ENCODE peak calls at places on chromosomes 5 and 9, in four cellular contexts. V, S, P and W are unnamed samples.

GRCh38 chr9:133916159-133916541 is 76.0 kb downstream of the VAV2 start:
- DNase-seq in S (no peak), P (no peak), V (peak), W (no peak)

GRCh38 chr9:20838218-20838617 is 154.2 kb downstream of the FOCAD start:
- DNase-seq in S (no peak), P (peak), V (no peak), W (peak)

GRCh38 chr5:157558089-157558595 is 17.4 kb downstream of the ADAM19 start:
- DNase-seq in S (no peak), P (peak), V (no peak), W (peak)

GRCh38 chr5:124847907-124848306 is 101.5 kb upstream of the ZNF608 start:
- DNase-seq in P (no peak), V (no peak), S (no peak), W (no peak)

GRCh38 chr9:37784291-37784639 is 599 bp downstream of the EXOSC3 start:
- DNase-seq in P (peak), V (no peak), S (no peak), W (peak)

GRCh38 chr9:131747352-131747751 is 7.5 kb upstream of the RAPGEF1 start:
- DNase-seq in S (no peak), P (peak), V (no peak), W (peak)

GRCh38 chr5:63125862-63126261 is 547.2 kb downstream of the LRRC70 start:
- DNase-seq in V (no peak), P (peak), S (no peak), W (peak)

GRCh38 chr5:179802950-179803562 is 3.6 kb downstream of the MGAT4B start:
- DNase-seq in V (no peak), P (no peak), S (no peak), W (no peak)

GRCh38 chr5:111530298-111530740 is 18.0 kb upstream of the STARD4 start:
- DNase-seq in S (peak), V (no peak), P (no peak), W (peak)

GRCh38 chr9:26244661-26245060 is 566.4 kb upstream of the TUSC1 start:
- DNase-seq in P (no peak), V (no peak), S (no peak), W (no peak)

GRCh38 chr5:852431-853401 is 1.9 kb upstream of the ZDHHC11 start:
- DNase-seq in P (no peak), V (no peak), S (no peak), W (no peak)

GRCh38 chr9:125631391-125632085 is 75.5 kb downstream of the MAPKAP1 start:
- DNase-seq in V (no peak), P (peak), S (peak), W (peak)

GRCh38 chr5:38845555-38846378 is at the start of gene OSMR:
- DNase-seq in V (peak), S (peak), P (peak), W (peak)

GRCh38 chr5:140251527-140251973 is 51.4 kb downstream of the PFDN1 start:
- DNase-seq in S (no peak), P (peak), V (no peak), W (peak)

GRCh38 chr9:72509053-72509452 is 12.4 kb upstream of the TMC1 start:
- DNase-seq in V (no peak), P (peak), S (no peak), W (peak)

GRCh38 chr5:126855266-126855665 is 78.3 kb downstream of the LMNB1 start:
- DNase-seq in S (no peak), P (no peak), V (no peak), W (peak)

GRCh38 chr9:86488794-86489193 is 134.6 kb upstream of the TUT7 start:
- DNase-seq in S (no peak), P (no peak), V (no peak), W (no peak)

GRCh38 chr5:140165101-140165920 is 9.7 kb upstream of the CYSTM1 start:
- DNase-seq in S (peak), P (no peak), V (no peak), W (no peak)

GRCh38 chr5:83220331-83220730 is 143.0 kb downstream of the XRCC4 start:
- DNase-seq in V (no peak), P (no peak), S (no peak), W (peak)

GRCh38 chr5:5418006-5418405 is 4.5 kb upstream of the ICE1 start:
- DNase-seq in P (no peak), S (no peak), V (no peak), W (no peak)

GRCh38 chr5:138975098-138975847 is 100.1 kb upstream of the LRRTM2 start:
- DNase-seq in P (peak), S (peak), V (peak), W (peak)

GRCh38 chr5:5374034-5374715 is 48.3 kb upstream of the ICE1 start:
- DNase-seq in S (no peak), V (no peak), P (no peak), W (peak)

GRCh38 chr9:138112791-138113600 is 235.4 kb downstream of the CACNA1B start:
- DNase-seq in V (no peak), S (no peak), P (no peak), W (no peak)

GRCh38 chr5:9392625-9393024 is 153.2 kb downstream of the SEMA5A start:
- DNase-seq in P (no peak), V (no peak), S (no peak), W (no peak)